ENCODE peak calls at places on chromosome 9, in eight cellular contexts. K is mammary epithelial cell; N is C1 segment of cervical spinal cord; G is cardiac fibroblast; B is stimulated activated CD4-positive, alpha-beta T cell treated with anti-CD3 and anti-CD28 coated beads, Interleukin-2, amount 100 ng/mL, for 48 hours; U is SJSA1; L is cardiac muscle cell; S is activated CD8-positive, alpha-beta memory T cell treated with anti-CD3 and anti-CD28 coated beads, Interleukin-2, amount 50 U/mL, for 48 hours. E is an unnamed sample.

GRCh38 chr9:134381671-134382505 is 55.6 kb downstream of the RXRA start:
- DNase-seq in K (no peak), N (no peak), G (no peak), B (no peak), U (no peak), L (peak), S (peak), E (peak)

GRCh38 chr9:121369595-121370265 is at the start of gene STOM:
- DNase-seq in K (peak), N (peak), G (peak), B (peak), U (no peak), L (peak), S (no peak), E (peak)

GRCh38 chr9:137383453-137384115 is 39.4 kb downstream of the EXD3 start:
- DNase-seq in K (no peak), N (no peak), G (no peak), B (no peak), U (no peak), L (no peak), S (no peak), E (peak)

GRCh38 chr9:109198736-109199384 is 31.8 kb upstream of the FRRS1L start:
- DNase-seq in K (no peak), N (no peak), G (no peak), B (no peak), U (no peak), L (no peak), S (no peak), E (no peak)

GRCh38 chr9:119184265-119184936 is 184.8 kb downstream of the BRINP1 start:
- DNase-seq in K (no peak), N (no peak), G (no peak), B (no peak), U (no peak), L (no peak), S (no peak), E (no peak)

GRCh38 chr9:98708103-98708932 is 417 bp downstream of the GABBR2 start:
- DNase-seq in K (no peak), N (no peak), G (no peak), B (no peak), U (no peak), L (no peak), S (no peak), E (no peak)

GRCh38 chr9:93771276-93771675 is 183.9 kb downstream of the BARX1 start:
- DNase-seq in K (no peak), N (no peak), G (no peak), B (no peak), U (no peak), L (no peak), S (no peak), E (no peak)

GRCh38 chr9:3181049-3181953 is 337.4 kb upstream of the PUM3 start:
- DNase-seq in K (peak), N (no peak), G (no peak), B (peak), U (no peak), L (peak), S (peak), E (peak)

GRCh38 chr9:77854916-77855314 is 176.7 kb downstream of the GNAQ start:
- DNase-seq in K (no peak), N (no peak), G (no peak), B (no peak), U (no peak), L (no peak), S (no peak), E (no peak)

GRCh38 chr9:113578877-113579269 is 115.3 kb downstream of the RGS3 start:
- DNase-seq in K (peak), N (no peak), G (peak), B (peak), U (peak), L (peak), S (peak), E (peak)

GRCh38 chr9:20292002-20292401 is 330.3 kb downstream of the MLLT3 start:
- DNase-seq in K (peak), N (no peak), G (peak), B (no peak), U (peak), L (peak), S (no peak), E (no peak)

GRCh38 chr9:114156658-114157421 is 1.5 kb downstream of the COL27A1 start:
- DNase-seq in K (peak), N (no peak), G (peak), B (no peak), U (peak), L (peak), S (peak), E (peak)

GRCh38 chr9:72575673-72576072 is 54.3 kb downstream of the TMC1 start:
- DNase-seq in K (no peak), N (no peak), G (no peak), B (no peak), U (no peak), L (no peak), S (no peak), E (no peak)

E was measured in mucosa of descending colon.